ENCODE peak calls at places on chromosomes 2 and 18, in five cellular contexts. L is Karpas-422; M is GM23248; E is stomach; F is CD8-positive, alpha-beta T cell. D is an unnamed sample. For H3K9me3, the result is how much of the 10 kb centered on the place peaks cover.

GRCh38 chr2:136156411-136156810 is 38.5 kb upstream of the CXCR4 start:
- DNase-seq in L (no peak), M (no peak), E (no peak), F (no peak), D (no peak)

GRCh38 chr2:160039166-160039903 is 23.1 kb downstream of the PLA2R1 start:
- DNase-seq in L (no peak), M (no peak), E (no peak), F (no peak), D (no peak)

GRCh38 chr2:80519699-80520291 is 215.2 kb upstream of the LRRTM1 start:
- DNase-seq in L (no peak), M (peak), E (no peak), F (no peak), D (no peak)

GRCh38 chr2:162091325-162092007 is 17.5 kb upstream of the DPP4 start:
- DNase-seq in L (no peak), M (peak), E (no peak), F (no peak), D (peak)

GRCh38 chr2:43019536-43020183 is 206.7 kb downstream of the ZFP36L2 start:
- DNase-seq in L (no peak), M (no peak), E (no peak), F (no peak), D (no peak)

GRCh38 chr2:8346706-8347430 is 335.0 kb upstream of the ID2 start:
- DNase-seq in L (no peak), M (no peak), E (no peak), F (no peak), D (no peak)

GRCh38 chr2:39603436-39603835 is 62.3 kb upstream of the TMEM178A start:
- DNase-seq in L (no peak), M (peak), E (no peak), F (no peak), D (no peak)

GRCh38 chr18:9684901-9685738 is 23.0 kb upstream of the RAB31 start:
- DNase-seq in L (no peak), M (peak), E (no peak), F (no peak), D (no peak)

GRCh38 chr2:169613876-169614275 is 29.7 kb downstream of the PPIG start:
- DNase-seq in L (no peak), M (no peak), E (no peak), F (no peak), D (no peak)

GRCh38 chr2:10165816-10166488 is 43.4 kb downstream of the RRM2 start:
- DNase-seq in L (no peak), M (no peak), E (no peak), F (no peak), D (no peak)

GRCh38 chr2:169464508-169465386 is 14.5 kb upstream of the BBS5 start:
- DNase-seq in L (no peak), M (no peak), E (no peak), F (no peak), D (no peak)

GRCh38 chr2:123993728-123994323 is 31.3 kb upstream of the CNTNAP5 start:
- DNase-seq in L (peak), M (peak), E (peak), F (peak), D (peak)

GRCh38 chr2:166516712-166517303 is 22.8 kb upstream of the SCN7A start:
- DNase-seq in L (peak), M (peak), E (no peak), F (no peak), D (no peak)

GRCh38 chr2:183124222-183124956 is at the start of gene NUP35:
- DNase-seq in L (peak), M (peak), E (peak), F (peak), D (peak)

GRCh38 chr2:183123959-183124221 is 353 bp upstream of the NUP35 start:
- DNase-seq in L (no peak), M (no peak), E (no peak), F (no peak), D (no peak)

GRCh38 chr2:183126635-183127034 is 2.4 kb downstream of the NUP35 start:
- DNase-seq in L (no peak), M (peak), E (no peak), F (no peak), D (no peak)

GRCh38 chr2:183124957-183125255 is 663 bp downstream of the NUP35 start:
- DNase-seq in L (no peak), M (peak), E (no peak), F (no peak), D (no peak)

GRCh38 chr2:183125659-183126341 is 1.6 kb downstream of the NUP35 start:
- DNase-seq in L (peak), M (no peak), E (no peak), F (no peak), D (no peak)
- H3K4me3 ChIP-seq in L (peak), M (peak), E (peak), F (peak), D (no peak)

GRCh38 chr2:102120261-102121259 is 22.0 kb upstream of the IL1R1 start:
- DNase-seq in L (no peak), M (no peak), E (peak), F (no peak), D (no peak)

GRCh38 chr2:102119255-102119654 is 23.3 kb upstream of the IL1R1 start:
- DNase-seq in L (no peak), M (peak), E (no peak), F (no peak), D (no peak)

GRCh38 chr2:102122909-102123308 is 19.6 kb upstream of the IL1R1 start:
- DNase-seq in L (no peak), M (no peak), E (no peak), F (no peak), D (no peak)

GRCh38 chr2:102126169-102126568 is 16.4 kb upstream of the IL1R1 start:
- DNase-seq in L (no peak), M (no peak), E (no peak), F (no peak), D (no peak)

DNA sequence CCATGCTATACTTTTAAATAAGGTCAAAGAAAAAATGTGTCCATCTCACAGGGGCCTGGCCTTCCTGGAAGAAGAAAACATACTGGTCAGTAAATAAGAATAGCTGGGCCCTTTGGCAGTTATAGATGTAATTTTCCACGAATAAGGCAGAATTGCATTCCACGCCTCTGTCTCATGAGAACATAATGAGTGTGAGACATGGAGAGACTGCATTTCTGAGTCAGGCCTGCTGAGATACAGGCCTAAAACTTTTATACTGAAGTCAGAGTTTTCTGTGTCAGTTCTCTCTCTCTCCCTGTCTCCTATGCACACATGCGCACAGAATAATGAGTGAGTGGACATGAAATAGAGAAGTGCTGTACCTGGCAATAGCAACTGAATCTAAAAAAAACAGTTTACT is 20.4 kb upstream of the IL1R1 start:
- DNase-seq in L (no peak), M (peak), E (no peak), F (no peak), D (no peak)
- H3K9me3 ChIP-seq in L (under half), M (under half), E (under half), F (under half), D (under half)

GRCh38 chr2:197239434-197239833 is 71.1 kb downstream of the ANKRD44 start:
- DNase-seq in L (no peak), M (no peak), E (no peak), F (no peak), D (no peak)

GRCh38 chr2:197240713-197241050 is 69.9 kb downstream of the ANKRD44 start:
- DNase-seq in L (peak), M (no peak), E (no peak), F (no peak), D (no peak)

GRCh38 chr2:197241153-197241552 is 69.4 kb downstream of the ANKRD44 start:
- DNase-seq in L (no peak), M (no peak), E (no peak), F (no peak), D (no peak)

GRCh38 chr2:197241590-197241989 is 69.0 kb downstream of the ANKRD44 start:
- DNase-seq in L (no peak), M (no peak), E (no peak), F (no peak), D (no peak)

DNA sequence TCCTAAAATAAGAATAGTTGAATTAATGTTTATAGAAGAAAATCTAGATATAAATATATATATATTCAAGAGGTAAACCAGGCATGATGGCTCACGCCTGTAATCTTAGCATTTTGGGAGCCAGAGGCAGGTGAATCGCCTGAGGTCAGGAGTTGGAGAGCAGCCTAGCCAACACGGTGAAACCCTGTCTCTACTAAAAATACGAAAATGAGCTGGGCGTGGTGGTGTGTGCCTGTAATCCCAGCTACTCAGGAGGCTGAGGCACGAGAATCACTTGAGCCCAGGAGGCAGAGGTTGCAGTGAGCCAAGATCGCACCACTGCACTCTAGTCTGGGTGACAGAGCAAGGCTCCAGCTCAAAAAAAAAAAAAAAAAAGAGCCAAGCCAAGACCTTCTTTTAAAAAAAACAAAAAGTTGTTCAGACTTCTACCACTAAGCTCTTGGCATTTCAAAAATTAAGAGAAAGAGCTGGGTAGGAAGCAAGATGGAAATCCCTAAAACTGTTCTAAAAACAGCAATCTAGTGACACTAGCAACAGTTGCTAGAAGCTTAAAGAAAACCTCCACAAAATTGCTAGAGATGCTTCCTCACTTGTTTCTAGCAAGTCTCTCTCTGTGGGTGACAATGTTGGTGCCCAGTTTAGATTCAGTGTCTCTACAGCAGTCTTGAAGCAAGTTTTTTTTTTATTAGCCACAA is 70.4 kb downstream of the ANKRD44 start:
- DNase-seq in L (no peak), M (no peak), E (no peak), F (no peak), D (no peak)
- H3K4me3 ChIP-seq in L (peak), M (no peak), E (no peak), F (peak), D (no peak)

GRCh38 chr2:32456808-32457207 is 100.0 kb downstream of the BIRC6 start:
- DNase-seq in L (no peak), M (no peak), E (no peak), F (no peak), D (no peak)
- H3K9me3 ChIP-seq in L (under half), M (under half), E (under half), F (under half), D (under half)

GRCh38 chr2:63514781-63515180 is 73.5 kb downstream of the WDPCP start:
- DNase-seq in L (no peak), M (no peak), E (no peak), F (no peak), D (no peak)
- H3K4me3 ChIP-seq in L (no peak), M (no peak), E (no peak), F (no peak), D (no peak)

GRCh38 chr2:13515254-13515653 is 798.5 kb downstream of the TRIB2 start:
- DNase-seq in L (no peak), M (no peak), E (no peak), F (no peak), D (no peak)
- H3K9me3 ChIP-seq in L (under half), M (under half), E (under half), F (under half), D (under half)

GRCh38 chr18:33576999-33577687 is 876 bp upstream of the ASXL3 start:
- DNase-seq in L (peak), M (no peak), E (no peak), F (no peak), D (no peak)

GRCh38 chr18:33578371-33579146 is 540 bp downstream of the ASXL3 start:
- DNase-seq in L (no peak), M (peak), E (peak), F (no peak), D (peak)

GRCh38 chr18:33579147-33579867 is 1.3 kb downstream of the ASXL3 start:
- DNase-seq in L (no peak), M (no peak), E (no peak), F (no peak), D (no peak)

GRCh38 chr18:33579868-33580205 is 1.8 kb downstream of the ASXL3 start:
- DNase-seq in L (no peak), M (no peak), E (no peak), F (no peak), D (no peak)

GRCh38 chr18:33577688-33578370 is at the start of gene ASXL3:
- DNase-seq in L (no peak), M (peak), E (peak), F (no peak), D (peak)
- H3K4me3 ChIP-seq in L (no peak), M (peak), E (peak), F (no peak), D (peak)

GRCh38 chr2:132540166-132540565 is 123.6 kb downstream of the GPR39 start:
- DNase-seq in L (no peak), M (no peak), E (no peak), F (no peak), D (no peak)
- H3K9me3 ChIP-seq in L (under half), M (under half), E (under half), F (under half), D (under half)

GRCh38 chr2:170822292-170822884 is 5.7 kb downstream of the GAD1 start:
- DNase-seq in L (no peak), M (peak), E (no peak), F (peak), D (peak)

GRCh38 chr2:170822885-170823799 is 6.5 kb downstream of the GAD1 start:
- DNase-seq in L (no peak), M (peak), E (no peak), F (no peak), D (no peak)

GRCh38 chr2:170819941-170820646 is 3.4 kb downstream of the GAD1 start:
- DNase-seq in L (no peak), M (no peak), E (no peak), F (no peak), D (no peak)

GRCh38 chr2:170821631-170822291 is 5.1 kb downstream of the GAD1 start:
- DNase-seq in L (no peak), M (no peak), E (no peak), F (no peak), D (no peak)

GRCh38 chr2:170820647-170821630 is 4.3 kb downstream of the GAD1 start:
- DNase-seq in L (no peak), M (no peak), E (no peak), F (no peak), D (no peak)
- H3K4me3 ChIP-seq in L (peak), M (no peak), E (peak), F (peak), D (no peak)

GRCh38 chr2:155298001-155298400 is 599.5 kb downstream of the KCNJ3 start:
- DNase-seq in L (no peak), M (no peak), E (no peak), F (no peak), D (no peak)

DNA sequence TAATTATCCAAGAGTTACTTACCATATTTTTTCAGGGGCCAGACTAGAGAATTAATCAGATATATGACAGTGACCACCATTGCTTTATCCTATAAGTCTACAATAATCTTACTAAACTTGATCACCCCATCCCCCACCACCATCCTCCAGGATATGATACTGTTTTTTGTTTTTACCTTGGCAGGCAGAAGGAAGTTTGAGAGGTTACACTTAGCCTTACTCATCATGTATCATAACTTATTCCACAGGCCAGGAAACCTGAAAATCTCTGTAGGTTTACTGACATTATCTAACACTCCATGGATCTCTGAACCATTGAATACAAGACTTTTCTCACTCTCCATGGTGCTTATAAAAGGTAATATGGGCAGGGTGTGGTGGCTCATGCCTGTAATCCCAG is 602.7 kb downstream of the KCNJ3 start:
- DNase-seq in L (no peak), M (no peak), E (no peak), F (no peak), D (no peak)
- H3K9me3 ChIP-seq in L (under half), M (under half), E (under half), F (under half), D (under half)